ENCODE peak calls at places on chromosomes 6 and 20, in seven cellular contexts. One of them, this sample, is unnamed.

GRCh38 chr6:54990001-54990400 is 143.4 kb downstream of the FAM83B start:
- DNase-seq in psoas muscle: no peak
- DNase-seq in tibial artery: no peak
- DNase-seq in OCI-LY7: no peak
- DNase-seq in H1: no peak
- DNase-seq in HFF-Myc: no peak
- DNase-seq in fibroblast of lung: no peak
- DNase-seq in this sample: no peak

GRCh38 chr6:157143885-157144795 is 179.2 kb downstream of the TMEM242 start:
- DNase-seq in psoas muscle: no peak
- DNase-seq in tibial artery: no peak
- DNase-seq in OCI-LY7: no peak
- DNase-seq in H1: no peak
- DNase-seq in HFF-Myc: no peak
- DNase-seq in fibroblast of lung: peak
- DNase-seq in this sample: no peak

GRCh38 chr6:11101417-11101816 is 7.8 kb downstream of the SMIM13 start:
- DNase-seq in psoas muscle: no peak
- DNase-seq in tibial artery: no peak
- DNase-seq in OCI-LY7: no peak
- DNase-seq in H1: no peak
- DNase-seq in HFF-Myc: no peak
- DNase-seq in fibroblast of lung: no peak
- DNase-seq in this sample: no peak

GRCh38 chr6:130843575-130844320 is 16.5 kb downstream of the SMLR1 start:
- DNase-seq in psoas muscle: no peak
- DNase-seq in tibial artery: no peak
- DNase-seq in OCI-LY7: peak
- DNase-seq in H1: no peak
- DNase-seq in HFF-Myc: peak
- DNase-seq in fibroblast of lung: peak
- DNase-seq in this sample: no peak

GRCh38 chr20:59955131-59955796 is 3.0 kb upstream of the CDH26 start:
- DNase-seq in psoas muscle: no peak
- DNase-seq in tibial artery: no peak
- DNase-seq in OCI-LY7: peak
- DNase-seq in H1: no peak
- DNase-seq in HFF-Myc: no peak
- DNase-seq in fibroblast of lung: peak
- DNase-seq in this sample: no peak

GRCh38 chr20:50690979-50691584 is at the start of gene RIPOR3:
- DNase-seq in psoas muscle: peak
- DNase-seq in tibial artery: no peak
- DNase-seq in OCI-LY7: no peak
- DNase-seq in H1: peak
- DNase-seq in HFF-Myc: no peak
- DNase-seq in fibroblast of lung: no peak
- DNase-seq in this sample: no peak

GRCh38 chr20:46330831-46331371 is 22.6 kb upstream of the CDH22 start:
- DNase-seq in psoas muscle: no peak
- DNase-seq in tibial artery: no peak
- DNase-seq in OCI-LY7: no peak
- DNase-seq in H1: no peak
- DNase-seq in HFF-Myc: no peak
- DNase-seq in fibroblast of lung: no peak
- DNase-seq in this sample: no peak

GRCh38 chr20:62219992-62220665 is at the start of gene HRH3:
- DNase-seq in psoas muscle: peak
- DNase-seq in tibial artery: no peak
- DNase-seq in OCI-LY7: peak
- DNase-seq in H1: peak
- DNase-seq in HFF-Myc: no peak
- DNase-seq in fibroblast of lung: no peak
- DNase-seq in this sample: no peak

GRCh38 chr20:13099676-13100075 is 90.9 kb downstream of the SPTLC3 start:
- DNase-seq in psoas muscle: no peak
- DNase-seq in tibial artery: no peak
- DNase-seq in OCI-LY7: no peak
- DNase-seq in H1: no peak
- DNase-seq in HFF-Myc: no peak
- DNase-seq in fibroblast of lung: no peak
- DNase-seq in this sample: no peak

GRCh38 chr6:94177429-94177828 is 758.1 kb upstream of the EPHA7 start:
- DNase-seq in psoas muscle: no peak
- DNase-seq in tibial artery: no peak
- DNase-seq in OCI-LY7: no peak
- DNase-seq in H1: no peak
- DNase-seq in HFF-Myc: no peak
- DNase-seq in fibroblast of lung: no peak
- DNase-seq in this sample: no peak

GRCh38 chr20:36604952-36605308 is 649 bp upstream of the RAB5IF start:
- DNase-seq in psoas muscle: peak
- DNase-seq in tibial artery: peak
- DNase-seq in OCI-LY7: peak
- DNase-seq in H1: no peak
- DNase-seq in HFF-Myc: no peak
- DNase-seq in fibroblast of lung: no peak
- DNase-seq in this sample: no peak

GRCh38 chr20:36606171-36607116 is 865 bp downstream of the RAB5IF start:
- DNase-seq in psoas muscle: peak
- DNase-seq in tibial artery: no peak
- DNase-seq in OCI-LY7: peak
- DNase-seq in H1: no peak
- DNase-seq in HFF-Myc: no peak
- DNase-seq in fibroblast of lung: peak
- DNase-seq in this sample: no peak

GRCh38 chr20:36611625-36612024 is 6.0 kb downstream of the RAB5IF start:
- DNase-seq in psoas muscle: no peak
- DNase-seq in tibial artery: no peak
- DNase-seq in OCI-LY7: no peak
- DNase-seq in H1: no peak
- DNase-seq in HFF-Myc: no peak
- DNase-seq in fibroblast of lung: no peak
- DNase-seq in this sample: no peak

GRCh38 chr20:36605309-36606170 is at the start of gene RAB5IF:
- DNase-seq in psoas muscle: peak
- DNase-seq in tibial artery: peak
- DNase-seq in OCI-LY7: peak
- DNase-seq in H1: peak
- DNase-seq in HFF-Myc: peak
- DNase-seq in fibroblast of lung: peak
- DNase-seq in this sample: peak

GRCh38 chr20:36607586-36608387 is 2.2 kb downstream of the RAB5IF start:
- DNase-seq in psoas muscle: no peak
- DNase-seq in tibial artery: no peak
- DNase-seq in OCI-LY7: no peak
- DNase-seq in H1: no peak
- DNase-seq in HFF-Myc: no peak
- DNase-seq in fibroblast of lung: no peak
- DNase-seq in this sample: no peak
- H3K4me3 ChIP-seq in psoas muscle: peak
- H3K4me3 ChIP-seq in tibial artery: no peak
- H3K4me3 ChIP-seq in OCI-LY7: peak
- H3K4me3 ChIP-seq in H1: no peak
- H3K4me3 ChIP-seq in HFF-Myc: peak
- H3K4me3 ChIP-seq in fibroblast of lung: no peak
- H3K4me3 ChIP-seq in this sample: no peak

GRCh38 chr6:116443105-116443504 is 18.1 kb upstream of the CALHM6 start:
- DNase-seq in psoas muscle: no peak
- DNase-seq in tibial artery: no peak
- DNase-seq in OCI-LY7: no peak
- DNase-seq in H1: no peak
- DNase-seq in HFF-Myc: no peak
- DNase-seq in fibroblast of lung: no peak
- DNase-seq in this sample: no peak
- H3K4me3 ChIP-seq in psoas muscle: no peak
- H3K4me3 ChIP-seq in tibial artery: no peak
- H3K4me3 ChIP-seq in OCI-LY7: no peak
- H3K4me3 ChIP-seq in H1: no peak
- H3K4me3 ChIP-seq in HFF-Myc: no peak
- H3K4me3 ChIP-seq in fibroblast of lung: no peak
- H3K4me3 ChIP-seq in this sample: no peak

GRCh38 chr6:117077300-117077699 is 188.1 kb upstream of the VGLL2 start:
- DNase-seq in psoas muscle: no peak
- DNase-seq in tibial artery: no peak
- DNase-seq in OCI-LY7: no peak
- DNase-seq in H1: no peak
- DNase-seq in HFF-Myc: no peak
- DNase-seq in fibroblast of lung: no peak
- DNase-seq in this sample: no peak
- H3K4me3 ChIP-seq in psoas muscle: no peak
- H3K4me3 ChIP-seq in tibial artery: no peak
- H3K4me3 ChIP-seq in OCI-LY7: no peak
- H3K4me3 ChIP-seq in H1: no peak
- H3K4me3 ChIP-seq in HFF-Myc: no peak
- H3K4me3 ChIP-seq in fibroblast of lung: no peak
- H3K4me3 ChIP-seq in this sample: no peak

GRCh38 chr6:151136141-151136755 is 103.5 kb upstream of the AKAP12 start:
- DNase-seq in psoas muscle: no peak
- DNase-seq in tibial artery: no peak
- DNase-seq in OCI-LY7: no peak
- DNase-seq in H1: no peak
- DNase-seq in HFF-Myc: no peak
- DNase-seq in fibroblast of lung: no peak
- DNase-seq in this sample: no peak
- H3K4me3 ChIP-seq in psoas muscle: no peak
- H3K4me3 ChIP-seq in tibial artery: no peak
- H3K4me3 ChIP-seq in OCI-LY7: no peak
- H3K4me3 ChIP-seq in H1: no peak
- H3K4me3 ChIP-seq in HFF-Myc: no peak
- H3K4me3 ChIP-seq in fibroblast of lung: no peak
- H3K4me3 ChIP-seq in this sample: no peak

GRCh38 chr6:17392978-17393334 is 439 bp upstream of the CAP2 start:
- DNase-seq in psoas muscle: no peak
- DNase-seq in tibial artery: no peak
- DNase-seq in OCI-LY7: no peak
- DNase-seq in H1: no peak
- DNase-seq in HFF-Myc: no peak
- DNase-seq in fibroblast of lung: peak
- DNase-seq in this sample: no peak
- H3K4me3 ChIP-seq in psoas muscle: peak
- H3K4me3 ChIP-seq in tibial artery: peak
- H3K4me3 ChIP-seq in OCI-LY7: no peak
- H3K4me3 ChIP-seq in H1: peak
- H3K4me3 ChIP-seq in HFF-Myc: peak
- H3K4me3 ChIP-seq in fibroblast of lung: peak
- H3K4me3 ChIP-seq in this sample: no peak

This sample was measured in naive thymus-derived CD4-positive, alpha-beta T cell.